ENCODE peak calls at places on chromosomes 2 and 18, in eight cellular contexts. X, Z, L, G, U, A, I and N are unnamed samples.

GRCh38 chr2:196759378-196759706 is 40.1 kb downstream of the GTF3C3 start:
- DNase-seq in I (no peak), L (no peak), U (no peak), Z (no peak), A (peak; percentile 18), X (no peak), G (no peak), N (no peak)

GRCh38 chr18:24189007-24189528 is 50.2 kb downstream of the CABYR start:
- DNase-seq in L (no peak), Z (no peak), A (no peak), G (no peak), I (no peak), X (no peak), U (no peak), N (no peak)

GRCh38 chr2:38778686-38779082 is 674 bp downstream of the GEMIN6 start:
- DNase-seq in X (no peak), I (no peak), G (no peak), U (no peak), A (no peak), Z (no peak), L (no peak), N (no peak)

GRCh38 chr2:28348921-28349320 is 43.7 kb upstream of the FOSL2 start:
- DNase-seq in X (no peak), Z (no peak), I (no peak), A (peak; percentile 67), G (no peak), L (no peak), U (peak; percentile 6), N (no peak)

GRCh38 chr2:47906261-47907096 is at the start of gene FBXO11:
- DNase-seq in G (peak; percentile 97), X (peak; percentile 92), A (peak; percentile 99), U (peak; percentile 97), I (peak; percentile 94), Z (peak; percentile 96), L (peak; percentile 98), N (peak; percentile 97)

GRCh38 chr18:54109131-54109683 is 115.3 kb downstream of the MBD2 start:
- DNase-seq in X (no peak), G (no peak), U (no peak), L (no peak), Z (no peak), A (no peak), I (peak; percentile 98), N (no peak)

GRCh38 chr2:211181626-211182025 is 625.2 kb downstream of the CPS1 start:
- DNase-seq in A (no peak), G (no peak), I (no peak), X (no peak), U (no peak), L (no peak), Z (no peak), N (peak; percentile 63)

GRCh38 chr2:86621290-86621943 is 2.2 kb downstream of the RNF103 start:
- DNase-seq in A (peak; percentile 72), X (no peak), I (no peak), U (no peak), G (no peak), Z (no peak), L (no peak), N (no peak)

GRCh38 chr2:102005989-102006885 is 14.5 kb downstream of the IL1R2 start:
- DNase-seq in Z (no peak), I (peak; percentile 45), A (peak; percentile 55), L (peak; percentile 60), U (no peak), X (no peak), G (peak; percentile 19), N (no peak)

GRCh38 chr2:102708847-102709559 is 52.8 kb upstream of the TMEM182 start:
- DNase-seq in A (no peak), X (no peak), G (no peak), Z (no peak), L (no peak), U (no peak), I (peak; percentile 86), N (no peak)

GRCh38 chr2:126911111-126911796 is 12.6 kb downstream of the TEX51 start:
- DNase-seq in L (no peak), G (no peak), A (no peak), X (no peak), Z (no peak), I (no peak), U (no peak), N (no peak)

GRCh38 chr2:191545361-191545760 is 132.6 kb upstream of the NABP1 start:
- DNase-seq in U (no peak), I (no peak), L (no peak), Z (no peak), X (no peak), G (no peak), A (no peak), N (no peak)

GRCh38 chr2:191540681-191541080 is 137.3 kb upstream of the NABP1 start:
- DNase-seq in I (no peak), Z (no peak), U (no peak), X (no peak), A (no peak), G (no peak), L (no peak), N (no peak)

GRCh38 chr2:191539068-191539467 is 138.9 kb upstream of the NABP1 start:
- DNase-seq in I (peak; percentile 33), A (peak; percentile 44), U (no peak), G (no peak), L (no peak), Z (no peak), X (no peak), N (no peak)

DNA sequence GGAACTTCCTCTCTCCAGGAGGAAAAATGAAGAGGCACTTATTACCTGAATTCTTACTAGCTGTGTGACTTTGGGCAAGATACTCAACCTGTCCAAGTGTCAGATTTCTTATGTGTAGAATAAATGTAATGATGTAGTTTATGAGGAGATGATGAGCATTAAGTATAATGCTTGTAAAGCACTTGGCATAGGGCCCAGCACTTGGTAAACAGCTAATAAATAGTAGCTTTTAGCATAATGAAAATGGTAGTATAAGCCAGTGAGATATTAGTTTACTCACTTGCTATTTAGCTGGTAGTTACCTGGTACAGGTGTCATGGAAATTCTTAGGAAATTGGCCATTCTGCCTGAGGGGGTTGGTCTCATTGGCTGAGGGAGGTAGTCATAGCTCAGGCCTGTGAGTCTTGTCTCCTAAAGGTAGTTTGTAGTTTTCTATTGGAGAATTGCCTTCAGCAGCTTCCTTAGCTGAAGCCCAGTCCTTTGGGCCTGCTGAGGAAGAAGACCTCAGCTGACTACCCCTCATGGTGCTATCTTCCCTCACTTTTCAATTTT is 133.3 kb upstream of the NABP1 start:
- DNase-seq in Z (no peak), X (no peak), G (no peak), A (no peak), L (no peak), I (peak; percentile 74), U (no peak), N (no peak)
- H3K27me3 ChIP-seq in Z (no peaks in the 10 kb centered on the region), X (no peaks in the 10 kb centered on the region), G (no peaks in the 10 kb centered on the region), A (peaks cover 6% of the 10 kb centered on the region), L (no peaks in the 10 kb centered on the region), I (no peaks in the 10 kb centered on the region), U (no peaks in the 10 kb centered on the region), N (no peaks in the 10 kb centered on the region)

GRCh38 chr2:173614265-173614930 is 259.7 kb downstream of the CDCA7 start:
- DNase-seq in G (no peak), I (no peak), U (no peak), A (no peak), Z (no peak), L (no peak), X (no peak), N (no peak)

GRCh38 chr2:173606619-173607305 is 252.1 kb downstream of the CDCA7 start:
- DNase-seq in I (no peak), G (no peak), Z (no peak), U (no peak), A (no peak), X (no peak), L (no peak), N (no peak)

GRCh38 chr2:173613386-173613785 is 258.7 kb downstream of the CDCA7 start:
- DNase-seq in A (no peak), L (no peak), U (no peak), G (no peak), X (no peak), Z (no peak), I (no peak), N (no peak)

GRCh38 chr2:173607601-173608311 is 253.1 kb downstream of the CDCA7 start:
- DNase-seq in U (no peak), L (no peak), X (no peak), I (no peak), A (no peak), G (no peak), Z (no peak), N (no peak)

GRCh38 chr2:173612354-173612753 is 257.7 kb downstream of the CDCA7 start:
- DNase-seq in I (no peak), A (no peak), X (no peak), Z (no peak), U (no peak), L (no peak), G (no peak), N (no peak)
- TF ChIP-seq CTCF in I (no peak), A (no peak), X (no peak), Z (no peak), U (no peak), L (peak; percentile 18), G (no peak), N (no peak)

GRCh38 chr2:230668184-230668938 is 44.3 kb upstream of the CAB39 start:
- DNase-seq in X (no peak), L (no peak), U (peak; percentile 87), A (no peak), I (peak; percentile 66), Z (no peak), G (no peak), N (peak; percentile 33)
- H3K27me3 ChIP-seq in X (no peaks in the 10 kb centered on the region), L (no peaks in the 10 kb centered on the region), U (no peaks in the 10 kb centered on the region), A (no peaks in the 10 kb centered on the region), I (no peaks in the 10 kb centered on the region), Z (no peaks in the 10 kb centered on the region), G (no peaks in the 10 kb centered on the region), N (no peaks in the 10 kb centered on the region)

GRCh38 chr2:234162876-234163275 is 112.4 kb downstream of the SPP2 start:
- DNase-seq in X (no peak), L (no peak), Z (no peak), U (no peak), G (no peak), A (no peak), I (peak; percentile 77), N (no peak)

GRCh38 chr2:234156326-234156725 is 105.8 kb downstream of the SPP2 start:
- DNase-seq in U (no peak), Z (no peak), I (no peak), X (no peak), G (no peak), A (no peak), L (no peak), N (no peak)

GRCh38 chr2:234161932-234162331 is 111.4 kb downstream of the SPP2 start:
- DNase-seq in L (no peak), G (no peak), X (no peak), I (peak; percentile 88), U (no peak), Z (no peak), A (no peak), N (no peak)

GRCh38 chr2:234158189-234158588 is 107.7 kb downstream of the SPP2 start:
- DNase-seq in G (no peak), L (no peak), A (no peak), I (no peak), X (no peak), Z (no peak), U (no peak), N (no peak)

DNA sequence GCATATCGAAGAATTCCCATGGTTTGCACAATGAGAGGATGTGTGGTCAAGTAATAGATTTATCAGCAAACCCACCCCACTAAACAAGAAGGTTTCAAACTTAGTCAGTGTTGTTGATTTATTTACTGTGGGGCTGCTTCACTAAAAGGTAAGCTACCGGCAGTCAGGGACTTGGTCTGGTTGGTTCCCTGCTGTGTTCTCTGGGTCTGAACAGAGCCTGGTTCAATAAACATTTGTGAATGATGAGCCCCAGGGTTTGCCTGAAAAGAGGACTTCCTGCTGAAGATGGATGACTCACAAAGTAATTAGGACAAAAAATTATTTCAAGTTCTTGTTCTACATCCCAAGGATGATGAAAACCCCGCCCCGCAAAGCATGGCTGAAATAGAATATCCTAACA is 108.3 kb downstream of the SPP2 start:
- DNase-seq in U (no peak), I (peak; percentile 59), L (no peak), X (no peak), G (no peak), A (no peak), Z (no peak), N (no peak)
- TF ChIP-seq CTCF in U (no peak), I (no peak), L (no peak), X (no peak), G (no peak), A (no peak), Z (no peak), N (no peak)